ENCODE peak calls at places on chromosomes 7 and 10, in four cellular contexts. I is IMR-90, Y is mesenchymal stem cell, U is H9. A is an unnamed sample.
A peak's percentile ranks its signal among the peaks of the same experiment; 100 is the strongest.

GRCh38 chr10:43117031-43117776 is 21.0 kb upstream of the CSGALNACT2 start:
- DNase-seq in I (no peak), Y (no peak), U (no peak), A (no peak)

GRCh38 chr7:38658916-38659315 is 27.7 kb upstream of the AMPH start:
- DNase-seq in I (peak; percentile 4), Y (no peak), U (no peak), A (no peak)

GRCh38 chr7:27165089-27165654 is at the start of gene HOXA9:
- DNase-seq in I (peak; percentile 61), Y (peak; percentile 84), U (no peak), A (no peak)

GRCh38 chr10:88952647-88953111 is at the start of gene ACTA2:
- DNase-seq in I (peak; percentile 84), Y (peak; percentile 64), U (no peak), A (no peak)

GRCh38 chr7:68680235-68680872 is 917.9 kb upstream of the AUTS2 start:
- DNase-seq in I (no peak), Y (no peak), U (no peak), A (no peak)

GRCh38 chr7:2754912-2755311 is 66.9 kb downstream of the AMZ1 start:
- DNase-seq in I (no peak), Y (no peak), U (no peak), A (no peak)

GRCh38 chr10:74347522-74347921 is 196.5 kb downstream of the ADK start:
- DNase-seq in I (no peak), Y (no peak), U (no peak), A (no peak)

GRCh38 chr7:44292876-44293560 is 32.4 kb downstream of the CAMK2B start:
- DNase-seq in I (no peak), Y (no peak), U (no peak), A (no peak)

GRCh38 chr7:85215098-85215497 is 28.2 kb upstream of the SEMA3D start:
- DNase-seq in I (no peak), Y (no peak), U (no peak), A (no peak)

GRCh38 chr7:77327932-77328628 is 88.1 kb downstream of the GSAP start:
- DNase-seq in I (no peak), Y (no peak), U (no peak), A (no peak)

GRCh38 chr10:22316286-22317120 is at the start of gene COMMD3:
- DNase-seq in I (peak; percentile 86), Y (peak; percentile 90), U (peak; percentile 77), A (peak; percentile 90)

GRCh38 chr10:78441704-78442103 is 408.0 kb downstream of the RPS24 start:
- DNase-seq in I (no peak), Y (no peak), U (peak; percentile 8), A (no peak)

GRCh38 chr7:108403597-108404217 is 52.5 kb downstream of the NRCAM start:
- DNase-seq in I (no peak), Y (no peak), U (no peak), A (no peak)

GRCh38 chr7:3267928-3268690 is 32.9 kb upstream of the SDK1 start:
- DNase-seq in I (peak; percentile 99), Y (peak; percentile 95), U (no peak), A (no peak)

GRCh38 chr10:47025253-47025539 is 114.0 kb downstream of the PTPN20 start:
- DNase-seq in I (no peak), Y (no peak), U (peak; percentile 24), A (no peak)

GRCh38 chr7:20238268-20238753 is 21.1 kb upstream of the MACC1 start:
- DNase-seq in I (no peak), Y (no peak), U (no peak), A (no peak)

GRCh38 chr10:58350619-58351323 is 16.0 kb downstream of the UBE2D1 start:
- DNase-seq in I (peak; percentile 57), Y (no peak), U (no peak), A (no peak)

GRCh38 chr10:61642692-61643091 is 20.0 kb upstream of the CABCOCO1 start:
- DNase-seq in I (peak; percentile 82), Y (no peak), U (no peak), A (no peak)

GRCh38 chr7:71430246-71430645 is 298.3 kb downstream of the GALNT17 start:
- DNase-seq in I (no peak), Y (no peak), U (no peak), A (no peak)

GRCh38 chr7:24725554-24726260 is 31.6 kb downstream of the GSDME start:
- DNase-seq in I (no peak), Y (no peak), U (peak; percentile 78), A (no peak)

GRCh38 chr7:135282621-135283295 is 49.1 kb downstream of the STRA8 start:
- DNase-seq in I (no peak), Y (no peak), U (no peak), A (no peak)

GRCh38 chr7:87148332-87148955 is 3.8 kb upstream of the DMTF1 start:
- DNase-seq in I (peak; percentile 26), Y (peak; percentile 62), U (no peak), A (no peak)

GRCh38 chr7:115679423-115679822 is 351.1 kb downstream of the TFEC start:
- DNase-seq in I (no peak), Y (no peak), U (no peak), A (no peak)

GRCh38 chr10:83371696-83372490 is 767.4 kb upstream of the GHITM start:
- DNase-seq in I (no peak), Y (no peak), U (no peak), A (no peak)

GRCh38 chr10:83372646-83373045 is 766.7 kb upstream of the GHITM start:
- DNase-seq in I (peak; percentile 16), Y (no peak), U (no peak), A (no peak)

DNA sequence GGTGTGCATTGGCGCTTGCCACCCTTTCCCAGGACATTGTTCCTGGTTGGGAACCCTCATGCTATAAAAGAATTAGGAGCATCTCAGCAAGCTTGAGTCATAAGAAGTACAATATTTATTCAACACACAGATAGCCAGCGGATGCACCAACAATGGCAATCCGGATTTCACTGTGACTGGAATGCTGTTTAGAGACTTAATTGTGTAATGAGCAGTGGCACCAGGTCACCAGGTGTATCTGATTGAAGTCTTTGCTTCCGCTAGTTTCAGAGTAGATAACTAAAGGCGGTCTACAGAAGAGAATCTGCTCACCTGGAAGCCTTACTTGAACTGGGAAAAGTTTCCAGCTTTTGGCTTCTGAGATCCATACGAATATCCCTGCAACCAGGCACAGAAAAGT is 772.3 kb upstream of the GHITM start:
- DNase-seq in I (no peak), Y (no peak), U (no peak), A (no peak)
- H3K9ac ChIP-seq in I (no peak overlapping the region), Y (no peak overlapping the region), U (no peak overlapping the region), A (no peak overlapping the region)

DNA sequence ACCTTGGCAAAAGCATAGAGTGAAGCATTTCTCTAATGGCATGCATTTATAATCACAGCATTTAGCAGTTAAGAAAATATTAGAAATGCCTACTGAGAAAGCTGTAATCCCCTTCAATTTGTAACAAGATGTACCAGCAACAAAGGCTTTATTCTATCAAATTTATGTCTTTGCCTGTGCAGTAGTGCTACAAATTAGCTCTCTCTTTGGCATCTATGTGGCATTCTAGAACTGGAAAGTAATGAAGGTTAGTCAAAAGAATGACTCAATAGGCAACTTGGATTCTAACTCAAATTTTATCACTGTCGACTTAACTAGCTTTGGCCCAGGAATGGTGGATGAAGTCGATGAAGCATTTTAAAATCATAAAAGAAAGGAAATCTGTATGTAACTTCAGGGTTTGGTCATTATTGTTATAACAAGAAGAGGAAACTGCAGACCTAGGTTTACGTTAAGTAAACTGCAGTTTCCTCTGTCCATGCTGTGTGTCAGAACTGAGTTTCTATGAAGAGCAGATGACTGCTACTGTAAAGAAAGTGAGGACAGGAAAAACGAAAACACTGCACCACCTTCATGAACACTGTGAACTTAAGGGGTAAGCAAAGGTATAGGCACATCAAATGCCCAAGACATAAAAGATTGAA is 140.0 kb downstream of the RAPGEF5 start:
- DNase-seq in I (no peak), Y (no peak), U (no peak), A (no peak)
- H3K4me2 ChIP-seq in I (no peak overlapping the region), Y (no peak overlapping the region), U (no peak overlapping the region), A (no peak overlapping the region)

DNA sequence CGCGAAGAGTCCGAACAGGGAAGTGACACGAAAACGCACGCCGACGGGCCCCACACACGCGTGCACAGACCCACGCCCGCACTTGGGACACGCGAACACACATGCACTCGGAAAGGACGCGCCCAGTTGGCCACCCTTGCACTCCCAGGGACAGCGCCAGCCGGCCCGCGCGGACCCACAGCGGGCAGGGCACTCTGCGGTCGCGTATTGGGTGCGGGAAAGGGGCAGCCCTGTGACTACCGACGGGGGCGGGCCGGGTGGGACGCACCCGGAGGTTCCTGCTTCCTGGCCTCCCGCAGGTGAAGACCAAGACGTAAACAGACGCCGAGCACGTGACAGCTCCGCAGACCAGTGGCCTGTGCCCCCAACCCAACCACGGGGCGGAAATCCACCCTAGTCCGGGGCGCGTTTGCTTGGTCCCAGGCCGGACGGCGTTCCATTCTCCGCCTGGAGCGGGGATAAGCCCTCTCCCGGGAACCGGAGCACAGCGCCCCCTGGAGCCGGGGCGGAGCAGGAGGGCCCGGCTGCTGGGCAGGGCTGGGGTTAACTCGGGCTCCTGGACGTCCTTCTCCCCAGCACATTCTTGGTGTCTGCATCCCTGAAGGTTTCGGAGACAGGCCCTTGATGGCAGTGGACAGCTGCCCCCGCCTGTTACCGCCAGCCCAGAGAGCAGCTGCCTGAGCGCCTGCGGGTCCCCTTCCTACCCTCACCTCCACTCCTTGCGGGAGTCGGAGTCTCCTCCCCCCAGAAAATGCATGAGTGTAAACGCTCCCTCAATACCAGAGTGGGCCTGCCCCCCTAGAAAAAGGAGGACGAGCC is 2.0 kb upstream of the LZTS2 start:
- DNase-seq in I (peak; percentile 65), Y (peak; percentile 88), U (peak; percentile 94), A (peak; percentile 75)
- H3K14ac ChIP-seq in I (peak overlapping the region; percentile 94), Y (peak overlapping the region; percentile 63), U (peak overlapping the region; percentile 58), A (peak overlapping the region; percentile 58)

DNA sequence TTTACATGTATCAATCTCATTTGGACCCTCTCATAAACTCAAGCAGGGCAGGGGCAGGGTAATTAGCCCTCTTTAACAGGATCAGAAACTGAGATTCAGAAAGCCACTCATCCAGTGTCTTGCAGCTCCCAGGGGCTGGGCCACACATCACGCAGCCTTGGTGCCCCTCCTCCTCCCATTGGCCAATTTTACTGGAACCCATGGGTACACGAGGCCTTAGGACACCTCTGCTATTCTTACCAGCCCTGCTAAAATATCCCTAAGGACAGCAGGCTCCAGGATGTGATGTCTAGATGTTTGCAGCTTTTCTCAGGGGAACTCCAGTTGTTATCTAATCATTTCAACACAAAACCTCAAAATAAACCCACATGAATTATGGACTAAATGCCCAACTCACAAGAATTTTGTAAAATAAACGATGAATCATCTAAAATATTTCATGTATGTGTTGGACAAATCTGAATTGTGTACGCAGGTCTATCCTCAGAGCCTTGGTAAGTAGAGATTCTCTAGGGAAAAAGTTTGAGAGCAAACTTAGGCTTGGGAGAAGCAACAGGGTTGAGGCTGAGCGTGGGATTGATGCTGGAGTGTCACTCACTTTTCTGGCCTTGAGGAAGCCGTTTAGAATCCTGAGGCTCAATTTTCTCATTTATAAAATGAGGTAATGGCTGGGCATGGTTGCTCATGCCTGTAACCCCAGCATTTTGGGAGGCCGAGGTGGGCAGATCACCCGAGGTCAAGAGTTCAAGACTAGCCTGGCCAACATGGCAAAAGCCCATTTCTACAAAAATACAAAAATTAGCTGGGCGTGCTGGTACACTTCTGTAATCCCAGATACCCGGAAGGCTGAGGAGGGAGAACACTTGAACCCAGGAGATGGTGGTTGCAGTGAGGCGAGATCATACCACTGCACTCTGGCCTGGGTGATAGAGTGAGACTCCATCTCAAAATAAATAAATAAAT is 69.7 kb upstream of the TNS3 start:
- DNase-seq in I (peak; percentile 99), Y (peak; percentile 99), U (no peak), A (no peak)
- H3K9ac ChIP-seq in I (peak overlapping the region; percentile 5), Y (no peak overlapping the region), U (no peak overlapping the region), A (no peak overlapping the region)

GRCh38 chr7:732094-732541 is 5.0 kb upstream of the PRKAR1B start:
- DNase-seq in I (no peak), Y (no peak), U (peak; percentile 48), A (no peak)
- H3K4me2 ChIP-seq in I (no peak overlapping the region), Y (no peak overlapping the region), U (no peak overlapping the region), A (no peak overlapping the region)